ENCODE peak calls at places on chromosomes 1 and 21, in ten cellular contexts. L, K, S, Y, C, N, H, R, U and O are unnamed samples.

GRCh38 chr21:36584980-36585940 is 105.3 kb upstream of the CLDN14 start:
- DNase-seq in K (no peak), L (peak; percentile 21), Y (no peak), C (no peak), H (no peak), R (no peak), N (no peak), U (no peak), S (no peak), O (no peak)

GRCh38 chr21:38277501-38278111 is 20.8 kb downstream of the KCNJ15 start:
- DNase-seq in R (no peak), L (peak; percentile 99), S (no peak), H (peak; percentile 95), U (peak; percentile 99), N (no peak), Y (no peak), C (no peak), K (no peak), O (no peak)

GRCh38 chr1:66336641-66336991 is 197.3 kb upstream of the SGIP1 start:
- DNase-seq in U (no peak), Y (no peak), R (no peak), C (no peak), S (no peak), L (no peak), N (no peak), H (no peak), K (no peak), O (no peak)

GRCh38 chr1:72937905-72938304 is 655.6 kb upstream of the NEGR1 start:
- DNase-seq in Y (no peak), C (no peak), K (no peak), S (no peak), N (no peak), H (no peak), L (no peak), R (no peak), U (no peak), O (no peak)

GRCh38 chr1:210123924-210124589 is 108.5 kb upstream of the SERTAD4 start:
- DNase-seq in C (peak; percentile 57), L (peak; percentile 11), N (no peak), Y (no peak), S (no peak), K (no peak), U (peak; percentile 62), R (no peak), H (peak; percentile 34), O (no peak)

GRCh38 chr1:30754684-30755171 is 2.8 kb downstream of the LAPTM5 start:
- DNase-seq in K (no peak), H (no peak), N (no peak), Y (no peak), S (no peak), U (no peak), L (no peak), C (no peak), R (no peak), O (no peak)

GRCh38 chr1:153842006-153842471 is 66.8 kb downstream of the SLC27A3 start:
- DNase-seq in K (no peak), R (no peak), N (no peak), H (no peak), L (no peak), S (no peak), Y (no peak), U (no peak), C (no peak), O (no peak)

GRCh38 chr1:119133987-119134386 is 6.5 kb downstream of the WARS2 start:
- DNase-seq in K (no peak), U (no peak), H (peak; percentile 8), N (no peak), R (no peak), S (no peak), Y (no peak), L (peak; percentile 71), C (no peak), O (no peak)

GRCh38 chr21:44370771-44371410 is 17.5 kb downstream of the TRPM2 start:
- DNase-seq in R (no peak), N (no peak), U (no peak), K (no peak), Y (no peak), H (no peak), C (no peak), L (no peak), S (no peak), O (no peak)

GRCh38 chr1:236381565-236382158 is 12.4 kb upstream of the EDARADD start:
- DNase-seq in S (no peak), Y (no peak), R (no peak), L (no peak), C (peak; percentile 37), K (no peak), U (no peak), N (no peak), H (no peak), O (no peak)

GRCh38 chr1:108808438-108808837 is 48.5 kb downstream of the AKNAD1 start:
- DNase-seq in Y (no peak), C (no peak), N (no peak), H (no peak), S (no peak), L (no peak), U (no peak), K (no peak), R (no peak), O (no peak)

GRCh38 chr1:166730299-166730888 is 108.9 kb upstream of the POGK start:
- DNase-seq in U (peak; percentile 74), Y (no peak), C (no peak), K (no peak), N (no peak), S (no peak), H (no peak), R (no peak), L (peak; percentile 3), O (no peak)

GRCh38 chr1:2583331-2583791 is 3.2 kb upstream of the PRXL2B start:
- DNase-seq in U (no peak), H (no peak), Y (no peak), R (no peak), C (no peak), S (no peak), K (no peak), L (no peak), N (no peak), O (no peak)
- TF ChIP-seq CTCF in U (no peak), H (no peak), Y (no peak), R (no peak), C (no peak), S (no peak), K (no peak), L (no peak), N (no peak), O (no peak)

GRCh38 chr1:54274448-54274847 is 74.5 kb downstream of the MRPL37 start:
- DNase-seq in L (no peak), C (no peak), N (peak; percentile 47), H (no peak), Y (no peak), R (no peak), K (no peak), U (no peak), S (peak; percentile 32), O (no peak)
- TF ChIP-seq CTCF in L (peak; percentile 24), C (no peak), N (no peak), H (no peak), Y (no peak), R (no peak), K (no peak), U (no peak), S (no peak), O (no peak)

GRCh38 chr1:13809461-13810159 is 109.6 kb downstream of the PRDM2 start:
- DNase-seq in L (no peak), U (no peak), H (no peak), N (no peak), C (no peak), S (no peak), R (no peak), K (no peak), Y (no peak), O (no peak)
- TF ChIP-seq CTCF in L (peak; percentile 8), U (no peak), H (no peak), N (no peak), C (no peak), S (no peak), R (no peak), K (no peak), Y (no peak), O (no peak)

DNA sequence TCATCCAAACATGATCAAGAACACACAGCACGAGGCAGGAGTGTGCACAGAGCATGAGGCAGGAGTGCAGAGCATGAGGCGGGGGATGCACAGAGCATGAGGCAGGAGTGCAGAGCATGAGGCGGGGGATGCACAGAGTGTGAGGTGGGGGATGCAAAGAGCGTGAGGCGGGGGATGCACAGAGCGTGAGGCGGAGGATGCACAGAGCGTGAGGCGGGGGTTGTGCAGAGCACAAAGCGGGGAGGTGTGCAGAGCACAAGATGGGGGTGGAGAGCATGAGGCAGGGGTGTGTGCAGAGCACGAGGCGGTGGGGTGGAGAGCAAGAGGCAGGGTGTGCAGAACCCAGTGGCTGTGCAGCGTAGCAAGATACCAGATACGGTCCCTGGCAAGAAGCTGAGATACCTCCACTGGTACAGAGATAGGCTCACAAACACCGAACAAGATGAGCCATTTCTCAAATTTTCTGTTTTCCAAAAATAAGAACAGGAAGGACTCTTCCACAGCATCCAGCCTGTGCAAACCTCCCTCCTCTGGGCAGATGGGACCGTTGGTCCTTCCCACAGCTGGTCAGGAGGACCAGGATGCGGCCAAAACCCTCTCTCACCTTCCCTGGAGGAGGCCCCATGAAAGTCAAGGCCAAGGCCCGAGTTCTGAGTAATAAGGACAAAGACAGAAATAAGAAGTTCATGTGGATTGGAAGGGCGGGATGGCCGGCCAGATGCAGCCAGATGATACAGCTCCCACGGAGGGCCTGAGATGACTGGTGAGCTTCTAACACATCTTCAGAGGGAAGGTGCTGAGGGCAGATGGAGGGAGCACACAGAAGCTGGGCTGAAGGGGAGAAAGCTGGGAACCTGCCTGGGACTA is 12.0 kb downstream of the SPATC1L start:
- DNase-seq in Y (no peak), S (no peak), U (no peak), L (no peak), R (peak; percentile 6), N (no peak), H (no peak), K (no peak), C (no peak), O (no peak)
- TF ChIP-seq CTCF in Y (no peak), S (no peak), U (no peak), L (no peak), R (no peak), N (no peak), H (no peak), K (no peak), C (no peak), O (no peak)

GRCh38 chr1:19877351-19877750 is 4.8 kb upstream of the OTUD3 start:
- DNase-seq in H (no peak), S (no peak), N (no peak), C (no peak), U (no peak), Y (no peak), K (no peak), L (no peak), R (no peak), O (no peak)

GRCh38 chr1:19866758-19867157 is 15.4 kb upstream of the OTUD3 start:
- DNase-seq in N (no peak), S (no peak), R (no peak), C (peak; percentile 67), H (no peak), Y (no peak), L (no peak), K (no peak), U (no peak), O (no peak)

GRCh38 chr1:19877821-19878636 is 4.2 kb upstream of the OTUD3 start:
- DNase-seq in H (no peak), R (no peak), U (peak; percentile 86), L (no peak), C (no peak), S (no peak), K (no peak), Y (no peak), N (peak; percentile 32), O (no peak)

GRCh38 chr1:19869929-19870328 is 12.3 kb upstream of the OTUD3 start:
- DNase-seq in H (no peak), R (no peak), U (no peak), S (no peak), Y (no peak), C (no peak), L (peak; percentile 32), K (no peak), N (no peak), O (no peak)

GRCh38 chr1:19872190-19872589 is 10.0 kb upstream of the OTUD3 start:
- DNase-seq in N (peak; percentile 46), R (no peak), Y (no peak), S (peak; percentile 81), H (no peak), C (peak; percentile 46), K (no peak), U (peak; percentile 83), L (peak; percentile 30), O (no peak)
- TF ChIP-seq CTCF in N (peak; percentile 44), R (no peak), Y (no peak), S (no peak), H (no peak), C (no peak), K (no peak), U (peak; percentile 6), L (peak; percentile 46), O (no peak)